ENCODE peak calls at places on chromosomes 12 and 14, in five cellular contexts. A, I, T, K and Q are unnamed samples.

GRCh38 chr12:109768901-109769670 is 55.5 kb downstream of the FAM222A start:
- DNase-seq in T (no peak), A (no peak), I (no peak), K (no peak), Q (no peak)

GRCh38 chr12:22627351-22627750 is 2.4 kb downstream of the ETNK1 start:
- DNase-seq in I (no peak), K (no peak), A (no peak), T (no peak), Q (no peak)

GRCh38 chr14:82911930-82912329 is 1378.3 kb upstream of the SEL1L start:
- DNase-seq in I (no peak), A (no peak), K (no peak), T (no peak), Q (no peak)

GRCh38 chr12:25785164-25785563 is 173.3 kb upstream of the RASSF8 start:
- DNase-seq in K (no peak), T (no peak), I (no peak), A (no peak), Q (no peak)

GRCh38 chr12:4202918-4203317 is 70.6 kb upstream of the CCND2 start:
- DNase-seq in T (no peak), K (no peak), I (no peak), A (no peak), Q (no peak)

GRCh38 chr14:73365727-73366126 is 92.6 kb downstream of the NUMB start:
- DNase-seq in K (no peak), A (no peak), T (no peak), I (no peak), Q (no peak)

GRCh38 chr14:33430414-33430813 is 491.7 kb downstream of the NPAS3 start:
- DNase-seq in K (no peak), I (no peak), T (no peak), A (no peak), Q (no peak)

GRCh38 chr12:27652174-27652763 is 44.0 kb upstream of the REP15 start:
- DNase-seq in K (peak; percentile 45), A (peak; percentile 63), I (peak; percentile 80), T (peak; percentile 69), Q (peak; percentile 54)

GRCh38 chr14:105733081-105734065 is 207.0 kb downstream of the TMEM121 start:
- DNase-seq in I (no peak), K (no peak), T (no peak), A (no peak), Q (no peak)

GRCh38 chr12:57739914-57740538 is 1.5 kb upstream of the AGAP2 start:
- DNase-seq in A (no peak), T (no peak), K (no peak), I (no peak), Q (no peak)

GRCh38 chr14:74922752-74923401 is at the start of gene RPS6KL1:
- DNase-seq in A (peak; percentile 97), K (peak; percentile 81), T (peak; percentile 55), I (peak; percentile 67), Q (peak; percentile 30)

GRCh38 chr12:110079477-110080400 is 31.4 kb upstream of the C12orf76 start:
- DNase-seq in A (no peak), K (peak; percentile 89), I (no peak), T (no peak), Q (no peak)

GRCh38 chr12:109678732-109679131 is 34.9 kb upstream of the FAM222A start:
- DNase-seq in K (no peak), I (no peak), A (no peak), T (no peak), Q (no peak)

GRCh38 chr14:59882957-59883356 is 12.4 kb upstream of the RTN1 start:
- DNase-seq in A (peak; percentile 16), I (no peak), T (no peak), K (no peak), Q (no peak)

GRCh38 chr14:94342334-94342934 is 19.3 kb upstream of the SERPINA6 start:
- DNase-seq in T (peak; percentile 97), K (peak; percentile 14), A (peak; percentile 92), I (peak; percentile 98), Q (peak; percentile 93)

GRCh38 chr12:95755236-95755865 is 35.2 kb downstream of the NTN4 start:
- DNase-seq in T (no peak), I (no peak), A (no peak), K (no peak), Q (no peak)

GRCh38 chr12:7638064-7638763 is 27.5 kb downstream of the APOBEC1 start:
- DNase-seq in A (no peak), K (no peak), I (no peak), T (no peak), Q (no peak)

GRCh38 chr12:124633954-124634352 is 66.5 kb upstream of the NCOR2 start:
- DNase-seq in A (no peak), T (no peak), K (no peak), I (no peak), Q (no peak)

GRCh38 chr14:31068235-31068634 is 42.1 kb upstream of the STRN3 start:
- DNase-seq in T (no peak), I (no peak), K (no peak), A (no peak), Q (no peak)

GRCh38 chr14:81474156-81474492 is 59.5 kb downstream of the SEL1L start:
- DNase-seq in A (no peak), T (no peak), K (no peak), I (no peak), Q (no peak)

GRCh38 chr12:82470906-82471512 is 112.7 kb downstream of the METTL25 start:
- DNase-seq in K (no peak), I (no peak), T (no peak), A (no peak), Q (no peak)

GRCh38 chr14:105853089-105853906 is 326.9 kb downstream of the TMEM121 start:
- DNase-seq in K (no peak), T (no peak), I (no peak), A (no peak), Q (no peak)

GRCh38 chr12:100675432-100675831 is 101.9 kb downstream of the GAS2L3 start:
- DNase-seq in K (peak; percentile 14), A (no peak), I (peak; percentile 80), T (peak; percentile 42), Q (peak; percentile 54)

GRCh38 chr12:40970320-40970907 is 217.7 kb upstream of the PDZRN4 start:
- DNase-seq in T (no peak), A (no peak), I (no peak), K (no peak), Q (no peak)

GRCh38 chr12:116222358-116222757 is 55.1 kb downstream of the MED13L start:
- DNase-seq in A (no peak), K (no peak), T (peak; percentile 78), I (peak; percentile 93), Q (peak; percentile 38)

GRCh38 chr14:30974628-30975027 is 50.8 kb upstream of the AP4S1 start:
- DNase-seq in A (no peak), I (no peak), T (peak; percentile 33), K (no peak), Q (no peak)

GRCh38 chr12:581321-581720 is 81.9 kb downstream of the NINJ2 start:
- DNase-seq in A (no peak), K (no peak), T (no peak), I (no peak), Q (no peak)

GRCh38 chr14:100614803-100615202 is 27.6 kb upstream of the BEGAIN start:
- DNase-seq in I (no peak), A (no peak), T (no peak), K (no peak), Q (no peak)

GRCh38 chr14:66174453-66174891 is 311.7 kb upstream of the CCDC196 start:
- DNase-seq in A (no peak), T (no peak), I (no peak), K (no peak), Q (no peak)

GRCh38 chr12:96094201-96094600 is 58.8 kb upstream of the LTA4H start:
- DNase-seq in T (no peak), K (no peak), A (no peak), I (peak; percentile 11), Q (no peak)

GRCh38 chr14:105466491-105467248 is 8.0 kb upstream of the CRIP2 start:
- DNase-seq in T (no peak), I (no peak), K (no peak), A (no peak), Q (no peak)

GRCh38 chr12:27549801-27550652 is 26.0 kb downstream of the PPFIBP1 start:
- DNase-seq in K (peak; percentile 24), I (peak; percentile 97), T (peak; percentile 96), A (peak; percentile 68), Q (peak; percentile 85)

GRCh38 chr14:78612666-78613065 is 442.5 kb downstream of the NRXN3 start:
- DNase-seq in A (no peak), K (no peak), T (no peak), I (no peak), Q (no peak)

GRCh38 chr12:20624718-20625117 is 70.4 kb upstream of the SLCO1C1 start:
- DNase-seq in T (peak; percentile 4), K (no peak), I (peak; percentile 36), A (no peak), Q (no peak)

GRCh38 chr12:97404549-97404948 is 58.1 kb upstream of the RMST start:
- DNase-seq in A (peak; percentile 5), I (peak; percentile 0), T (no peak), K (peak; percentile 5), Q (peak; percentile 10)